ENCODE peak calls at places on chromosomes 7 and 10, in six cellular contexts. T, V, X, K, L and F are unnamed samples.

GRCh38 chr7:70383947-70384475 is 747.9 kb upstream of the GALNT17 start:
- DNase-seq in T (no peak), V (no peak), X (no peak), K (no peak), L (no peak), F (no peak)

GRCh38 chr10:69222157-69223027 is 2.3 kb downstream of the HKDC1 start:
- DNase-seq in T (no peak), V (peak), X (no peak), K (no peak), L (peak), F (peak)

GRCh38 chr7:49783446-49783845 is 10.0 kb downstream of the VWC2 start:
- DNase-seq in T (no peak), V (no peak), X (no peak), K (no peak), L (no peak), F (no peak)

GRCh38 chr7:19919156-19920085 is 146.0 kb upstream of the TMEM196 start:
- DNase-seq in T (no peak), V (peak), X (no peak), K (no peak), L (no peak), F (peak)

GRCh38 chr7:30329706-30330105 is 45.3 kb downstream of the ZNRF2 start:
- DNase-seq in T (no peak), V (no peak), X (no peak), K (no peak), L (no peak), F (no peak)

GRCh38 chr10:89283988-89284475 is 17.8 kb upstream of the IFIT2 start:
- DNase-seq in T (peak), V (peak), X (peak), K (no peak), L (peak), F (peak)

GRCh38 chr7:126302639-126303038 is 950.1 kb downstream of the GRM8 start:
- DNase-seq in T (no peak), V (no peak), X (no peak), K (no peak), L (no peak), F (no peak)

GRCh38 chr7:117319211-117319610 is 3.6 kb downstream of the WNT2 start:
- DNase-seq in T (no peak), V (no peak), X (no peak), K (no peak), L (no peak), F (no peak)

GRCh38 chr7:47380325-47381131 is 201.4 kb downstream of the TNS3 start:
- DNase-seq in T (no peak), V (peak), X (no peak), K (no peak), L (peak), F (no peak)

GRCh38 chr7:17408904-17409290 is 110.4 kb downstream of the AHR start:
- DNase-seq in T (no peak), V (peak), X (no peak), K (no peak), L (no peak), F (peak)

GRCh38 chr10:29496341-29497162 is 138.2 kb downstream of the SVIL start:
- DNase-seq in T (peak), V (peak), X (peak), K (no peak), L (peak), F (peak)

GRCh38 chr7:50953303-50953702 is 170.6 kb upstream of the GRB10 start:
- DNase-seq in T (no peak), V (no peak), X (no peak), K (no peak), L (no peak), F (peak)

GRCh38 chr10:79072994-79073654 is 4.4 kb downstream of the ZMIZ1 start:
- DNase-seq in T (no peak), V (no peak), X (no peak), K (no peak), L (no peak), F (no peak)

GRCh38 chr10:12380999-12381398 is 31.7 kb downstream of the CAMK1D start:
- DNase-seq in T (no peak), V (no peak), X (no peak), K (no peak), L (no peak), F (no peak)

GRCh38 chr10:9060314-9060713 is 1005.8 kb downstream of the GATA3 start:
- DNase-seq in T (no peak), V (no peak), X (no peak), K (no peak), L (no peak), F (no peak)

GRCh38 chr10:98367626-98368451 is 47.1 kb downstream of the PYROXD2 start:
- DNase-seq in T (no peak), V (no peak), X (no peak), K (no peak), L (no peak), F (no peak)

GRCh38 chr7:114819629-114820362 is 102.1 kb upstream of the MDFIC start:
- DNase-seq in T (peak), V (peak), X (no peak), K (no peak), L (no peak), F (peak)

GRCh38 chr10:70849582-70850016 is 33.9 kb downstream of the SGPL1 start:
- DNase-seq in T (peak), V (peak), X (no peak), K (no peak), L (no peak), F (peak)

GRCh38 chr7:42502022-42502421 is 265.0 kb upstream of the GLI3 start:
- DNase-seq in T (no peak), V (peak), X (no peak), K (no peak), L (no peak), F (peak)

GRCh38 chr10:5404188-5405041 is at the start of gene TUBAL3:
- DNase-seq in T (no peak), V (no peak), X (no peak), K (no peak), L (no peak), F (no peak)

GRCh38 chr7:92835140-92835850 is 1.1 kb downstream of the CDK6 start:
- DNase-seq in T (peak), V (peak), X (no peak), K (peak), L (peak), F (peak)

GRCh38 chr10:4070921-4071320 is 285.9 kb upstream of the KLF6 start:
- DNase-seq in T (no peak), V (no peak), X (peak), K (no peak), L (no peak), F (no peak)

GRCh38 chr10:4067552-4068254 is 282.7 kb upstream of the KLF6 start:
- DNase-seq in T (no peak), V (no peak), X (no peak), K (no peak), L (no peak), F (peak)

GRCh38 chr10:4068255-4069028 is 283.4 kb upstream of the KLF6 start:
- DNase-seq in T (no peak), V (no peak), X (peak), K (no peak), L (no peak), F (peak)

GRCh38 chr10:4070171-4070570 is 285.2 kb upstream of the KLF6 start:
- DNase-seq in T (no peak), V (no peak), X (no peak), K (no peak), L (no peak), F (no peak)

DNA sequence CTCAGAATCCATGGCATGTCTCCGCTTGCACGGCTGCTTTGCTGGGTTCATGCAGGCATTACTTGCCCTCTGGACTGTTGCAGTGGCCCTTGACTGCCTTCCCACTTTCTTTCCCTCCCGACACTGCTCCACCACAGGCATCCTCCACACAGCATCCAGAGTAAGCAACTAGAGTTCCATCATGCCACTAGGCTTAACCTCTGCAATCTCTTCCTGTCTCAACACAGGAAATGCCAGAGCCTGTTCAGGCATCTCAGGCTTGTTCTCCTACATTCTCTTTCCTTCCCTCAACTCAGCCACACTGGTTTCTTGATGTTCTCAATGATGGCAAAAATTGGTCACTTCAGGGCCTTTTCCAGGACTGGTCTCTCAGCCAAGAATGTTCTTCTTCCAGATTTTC is 284.5 kb upstream of the KLF6 start:
- DNase-seq in T (no peak), V (peak), X (peak), K (no peak), L (no peak), F (peak)
- H3K27ac ChIP-seq in T (peak), V (no peak), X (no peak), K (no peak), L (no peak), F (peak)

GRCh38 chr10:119863951-119864565 is 8.6 kb downstream of the MCMBP start:
- DNase-seq in T (no peak), V (no peak), X (no peak), K (no peak), L (no peak), F (no peak)

GRCh38 chr10:119860866-119861601 is 11.6 kb downstream of the MCMBP start:
- DNase-seq in T (no peak), V (no peak), X (no peak), K (no peak), L (no peak), F (no peak)

GRCh38 chr10:119865699-119866240 is 6.9 kb downstream of the MCMBP start:
- DNase-seq in T (no peak), V (no peak), X (no peak), K (no peak), L (no peak), F (no peak)

GRCh38 chr10:119859422-119860258 is 13.0 kb downstream of the MCMBP start:
- DNase-seq in T (no peak), V (peak), X (no peak), K (no peak), L (no peak), F (peak)

GRCh38 chr10:119862524-119862923 is 10.1 kb downstream of the MCMBP start:
- DNase-seq in T (no peak), V (no peak), X (no peak), K (no peak), L (no peak), F (no peak)
- H3K27ac ChIP-seq in T (no peak), V (no peak), X (no peak), K (no peak), L (no peak), F (no peak)

DNA sequence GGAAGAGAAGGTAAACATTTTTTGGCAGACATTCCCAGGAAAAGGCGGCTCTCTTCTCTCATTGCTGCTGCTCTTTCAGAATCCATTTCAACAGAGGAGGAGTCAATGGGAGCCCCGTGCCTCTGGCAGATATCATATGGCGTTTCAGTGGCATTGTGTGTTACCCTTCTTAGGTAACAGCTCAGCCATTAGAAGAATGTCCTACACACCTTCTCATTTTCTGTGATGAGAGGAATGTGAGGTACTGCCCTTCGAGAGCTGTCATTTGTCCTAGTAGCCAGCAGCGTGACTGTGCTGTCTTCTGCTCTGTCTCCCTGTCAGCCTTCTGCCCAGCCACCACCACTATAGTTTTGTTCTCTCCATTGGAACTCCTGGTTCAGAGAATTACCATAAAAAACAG is 102.4 kb downstream of the EGFR start:
- DNase-seq in T (no peak), V (no peak), X (no peak), K (no peak), L (no peak), F (no peak)
- H3K27ac ChIP-seq in T (no peak), V (no peak), X (peak), K (no peak), L (no peak), F (peak)

GRCh38 chr10:87860156-87860795 is 3.1 kb downstream of the KLLN start:
- DNase-seq in T (no peak), V (peak), X (no peak), K (no peak), L (no peak), F (peak)

GRCh38 chr10:87862644-87863101 is 660 bp downstream of the KLLN start:
- DNase-seq in T (no peak), V (no peak), X (peak), K (no peak), L (no peak), F (peak)

GRCh38 chr10:87861566-87861952 is 1.8 kb downstream of the KLLN start:
- DNase-seq in T (no peak), V (peak), X (peak), K (no peak), L (peak), F (peak)

GRCh38 chr10:87861953-87862643 is 1.2 kb downstream of the KLLN start:
- DNase-seq in T (peak), V (peak), X (peak), K (peak), L (peak), F (peak)

DNA sequence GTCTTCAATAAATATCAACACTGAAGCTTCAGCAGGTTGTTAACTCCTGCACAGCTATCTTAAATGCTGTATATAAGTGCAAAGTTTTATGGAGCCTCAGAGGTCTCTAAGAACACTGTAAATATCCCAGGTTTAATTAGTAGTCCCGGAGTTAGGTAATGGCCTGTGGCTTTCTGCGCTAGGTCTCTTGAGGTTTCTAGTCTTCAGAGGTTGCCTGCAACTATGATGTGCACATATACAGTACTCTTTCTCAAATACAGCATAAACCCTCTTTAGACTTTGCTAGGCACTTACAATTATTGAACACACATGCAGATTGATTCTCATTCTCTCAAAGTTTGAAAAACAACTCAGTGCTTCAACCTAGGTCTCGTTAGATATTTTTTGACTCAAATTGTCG is 2.3 kb downstream of the KLLN start:
- DNase-seq in T (no peak), V (no peak), X (no peak), K (no peak), L (no peak), F (no peak)
- H3K27ac ChIP-seq in T (no peak), V (no peak), X (peak), K (peak), L (peak), F (peak)

GRCh38 chr10:24118246-24118645 is 90.7 kb upstream of the KIAA1217 start:
- DNase-seq in T (no peak), V (no peak), X (no peak), K (no peak), L (no peak), F (no peak)

GRCh38 chr10:24119919-24120318 is 89.0 kb upstream of the KIAA1217 start:
- DNase-seq in T (no peak), V (no peak), X (no peak), K (no peak), L (no peak), F (no peak)

GRCh38 chr10:24115403-24115802 is 93.5 kb upstream of the KIAA1217 start:
- DNase-seq in T (no peak), V (no peak), X (no peak), K (no peak), L (no peak), F (peak)

GRCh38 chr10:24120651-24121050 is 88.3 kb upstream of the KIAA1217 start:
- DNase-seq in T (no peak), V (no peak), X (no peak), K (no peak), L (no peak), F (no peak)
- H3K27ac ChIP-seq in T (no peak), V (no peak), X (no peak), K (no peak), L (peak), F (no peak)

GRCh38 chr7:98285132-98286092 is 3.9 kb downstream of the BRI3 start:
- DNase-seq in T (no peak), V (no peak), X (no peak), K (no peak), L (peak), F (peak)

GRCh38 chr7:98286093-98286525 is 4.6 kb downstream of the BRI3 start:
- DNase-seq in T (peak), V (peak), X (peak), K (no peak), L (peak), F (peak)

GRCh38 chr7:98288064-98288823 is 6.8 kb downstream of the BRI3 start:
- DNase-seq in T (no peak), V (no peak), X (no peak), K (no peak), L (peak), F (peak)

GRCh38 chr7:98287486-98287959 is 6.0 kb downstream of the BRI3 start:
- DNase-seq in T (no peak), V (no peak), X (no peak), K (no peak), L (peak), F (no peak)

GRCh38 chr7:98286701-98287485 is 5.4 kb downstream of the BRI3 start:
- DNase-seq in T (no peak), V (no peak), X (no peak), K (no peak), L (peak), F (peak)
- H3K27ac ChIP-seq in T (peak), V (peak), X (peak), K (no peak), L (peak), F (peak)

DNA sequence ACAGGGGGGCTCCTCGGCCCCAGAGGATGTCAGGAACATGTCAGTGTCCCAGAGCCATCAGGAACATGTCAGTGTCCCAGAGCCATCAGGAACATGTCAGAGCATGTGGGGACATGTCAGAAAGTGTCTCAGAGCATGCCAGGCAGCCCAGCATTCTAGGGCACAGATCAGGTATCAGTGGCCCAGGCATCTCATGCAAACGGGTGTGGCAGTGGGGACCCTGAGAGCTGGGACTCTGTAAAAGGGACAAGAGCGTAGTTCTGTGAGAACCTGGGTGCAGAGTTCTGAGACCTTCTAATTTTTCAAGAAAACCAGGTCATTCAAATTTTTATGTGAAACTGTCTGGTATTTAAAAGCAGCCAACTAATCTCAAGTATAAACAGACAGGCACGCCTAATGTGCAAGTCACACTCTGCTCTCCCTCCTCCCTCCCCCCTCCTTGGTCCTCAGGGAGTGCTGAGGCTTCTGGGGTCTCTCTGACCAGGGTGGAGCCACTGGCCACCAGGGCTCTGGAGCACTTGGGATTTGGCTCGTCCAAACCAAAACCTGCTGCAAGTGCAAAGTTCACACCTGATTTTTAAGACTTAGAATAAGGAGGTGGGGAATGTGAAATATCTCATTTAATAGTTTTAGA is 64.6 kb downstream of the ALOX5 start:
- DNase-seq in T (no peak), V (no peak), X (no peak), K (no peak), L (no peak), F (no peak)
- H3K27ac ChIP-seq in T (no peak), V (no peak), X (no peak), K (no peak), L (no peak), F (no peak)

GRCh38 chr7:2354173-2355078 is at the start of gene EIF3B:
- DNase-seq in T (peak), V (peak), X (peak), K (peak), L (peak), F (peak)
- H3K27ac ChIP-seq in T (peak), V (peak), X (peak), K (peak), L (peak), F (peak)